ENCODE peak calls at places on chromosome 9, in seven cellular contexts. B is amygdala, K is endothelial cell, F is lung microvascular endothelial cell, I is T-helper 2 cell, G is HTR-8/SVneo, D is cerebellar cortex. A is an unnamed sample.

GRCh38 chr9:135023389-135023788 is 64.1 kb upstream of the OLFM1 start:
- DNase-seq in B (no peak), K (no peak), F (peak), I (no peak), G (peak), D (no peak), A (no peak)

GRCh38 chr9:130208600-130209347 is 36.6 kb downstream of the NCS1 start:
- DNase-seq in B (no peak), K (no peak), F (no peak), I (no peak), G (no peak), D (no peak), A (no peak)

GRCh38 chr9:124423591-124423990 is 8.3 kb upstream of the PSMB7 start:
- DNase-seq in B (peak), K (no peak), F (no peak), I (no peak), G (no peak), D (no peak), A (no peak)

GRCh38 chr9:83962165-83962564 is 17.9 kb downstream of the HNRNPK start:
- DNase-seq in B (no peak), K (no peak), F (no peak), I (no peak), G (no peak), D (no peak), A (no peak)

GRCh38 chr9:124037790-124038189 is 26.2 kb downstream of the LHX2 start:
- DNase-seq in B (no peak), K (no peak), F (no peak), I (no peak), G (no peak), D (no peak), A (no peak)

GRCh38 chr9:135920256-135920930 is 13.0 kb upstream of the CAMSAP1 start:
- DNase-seq in B (no peak), K (no peak), F (no peak), I (no peak), G (no peak), D (no peak), A (no peak)

GRCh38 chr9:76032652-76033373 is 142.3 kb downstream of the PCSK5 start:
- DNase-seq in B (no peak), K (no peak), F (no peak), I (no peak), G (no peak), D (no peak), A (no peak)

GRCh38 chr9:109171926-109172325 is 4.9 kb upstream of the FRRS1L start:
- DNase-seq in B (no peak), K (no peak), F (peak), I (no peak), G (no peak), D (no peak), A (no peak)

A was measured in DMS153.